ENCODE peak calls at places on chromosomes 16 and 17, in seven cellular contexts. R is aorta; H is mesenchymal stem cell; G is AG10803; S is left cardiac atrium; Y is activated T-helper 1 cell treated with anti-CD3 and anti-CD28 coated beads, Interleukin-2, amount 50 U/mL, for 16 hours; N is GM04503. F is an unnamed sample.
A peak's percentile ranks its signal among the peaks of the same experiment; 100 is the strongest.

GRCh38 chr17:28741358-28742349 is 2.2 kb upstream of the TRAF4 start:
- DNase-seq in S (no peak), H (no peak), R (no peak), N (no peak), Y (no peak), G (no peak), F (no peak)

GRCh38 chr16:22220076-22220453 is 14.0 kb downstream of the EEF2K start:
- DNase-seq in G (peak; percentile 73), H (peak; percentile 61), R (no peak), N (no peak), Y (no peak), S (peak; percentile 73), F (no peak)

GRCh38 chr17:40442392-40443195 is 656 bp upstream of the IGFBP4 start:
- DNase-seq in N (no peak), G (no peak), Y (no peak), R (peak; percentile 87), S (peak; percentile 76), H (peak; percentile 69), F (no peak)

GRCh38 chr16:50372611-50373344 is 4.0 kb upstream of the BRD7 start:
- DNase-seq in Y (no peak), G (peak; percentile 41), R (no peak), N (no peak), H (peak; percentile 14), S (no peak), F (no peak)

GRCh38 chr16:64253525-64253924 is 868.3 kb downstream of the CDH11 start:
- DNase-seq in G (no peak), S (no peak), Y (no peak), H (no peak), N (no peak), R (no peak), F (no peak)

GRCh38 chr16:89169778-89170177 is 1.8 kb upstream of the CDH15 start:
- DNase-seq in N (no peak), S (no peak), R (no peak), G (no peak), Y (no peak), H (no peak), F (no peak)

GRCh38 chr16:81415757-81416156 is 28.9 kb upstream of the CMIP start:
- DNase-seq in N (no peak), R (no peak), G (no peak), H (no peak), S (no peak), Y (no peak), F (no peak)

GRCh38 chr17:6580628-6581027 is 24.3 kb upstream of the PITPNM3 start:
- DNase-seq in R (no peak), G (no peak), S (no peak), H (no peak), N (no peak), Y (no peak), F (no peak)

GRCh38 chr17:18187816-18188761 is 4.5 kb downstream of the ALKBH5 start:
- DNase-seq in Y (no peak), R (peak; percentile 82), N (peak; percentile 39), S (no peak), G (peak; percentile 58), H (peak; percentile 38), F (no peak)

GRCh38 chr16:68539704-68540370 is 746 bp downstream of the ZFP90 start:
- DNase-seq in Y (no peak), N (no peak), G (peak; percentile 18), R (no peak), S (no peak), H (peak; percentile 24), F (no peak)

GRCh38 chr17:22517716-22518115 is 825.4 kb downstream of the KCNJ18 start:
- DNase-seq in G (no peak), S (no peak), Y (no peak), H (no peak), R (no peak), N (no peak), F (no peak)

GRCh38 chr17:58516644-58517377 is 2.4 kb upstream of the MTMR4 start:
- DNase-seq in R (no peak), N (no peak), Y (no peak), H (no peak), G (no peak), S (no peak), F (no peak)

GRCh38 chr17:32142857-32143524 is 689 bp downstream of the RHOT1 start:
- DNase-seq in G (peak; percentile 61), Y (no peak), N (no peak), R (no peak), H (peak; percentile 56), S (peak; percentile 66), F (peak; percentile 62)

GRCh38 chr17:81666092-81666341 is 388 bp downstream of the OXLD1 start:
- DNase-seq in G (peak; percentile 18), Y (no peak), H (peak; percentile 68), N (no peak), R (no peak), S (no peak), F (no peak)

GRCh38 chr17:75738218-75738802 is 17.1 kb downstream of the ITGB4 start:
- DNase-seq in S (no peak), R (no peak), G (peak; percentile 55), Y (no peak), N (no peak), H (no peak), F (no peak)

GRCh38 chr17:79243603-79243990 is 169.0 kb downstream of the ENGASE start:
- DNase-seq in Y (no peak), R (no peak), H (no peak), N (no peak), G (no peak), S (no peak), F (no peak)

F was measured in mesothelial cell of epicardium.